ENCODE peak calls at places on chromosomes 2 and 18, in six cellular contexts. One of them, this sample, is unnamed.
A peak's percentile ranks its signal among the peaks of the same experiment; 100 is the strongest.

GRCh38 chr2:36385603-36386002 is 30.0 kb downstream of the CRIM1 start:
- DNase-seq in Daoy: no peak
- DNase-seq in cardiac fibroblast: no peak
- DNase-seq in stimulated activated CD8-positive, alpha-beta memory T cell treated with anti-CD3 and anti-CD28 coated beads, Interleukin-7, amount 100 ng/mL, for 48 hours: no peak
- DNase-seq in GM18507: no peak
- DNase-seq in NCI-H774: no peak
- DNase-seq in this sample: no peak

GRCh38 chr2:11528228-11528627 is 5.6 kb upstream of the GREB1 start:
- DNase-seq in Daoy: no peak
- DNase-seq in cardiac fibroblast: no peak
- DNase-seq in stimulated activated CD8-positive, alpha-beta memory T cell treated with anti-CD3 and anti-CD28 coated beads, Interleukin-7, amount 100 ng/mL, for 48 hours: no peak
- DNase-seq in GM18507: no peak
- DNase-seq in NCI-H774: no peak
- DNase-seq in this sample: no peak

GRCh38 chr2:68995911-68996310 is 17.1 kb upstream of the ANTXR1 start:
- DNase-seq in Daoy: no peak
- DNase-seq in cardiac fibroblast: no peak
- DNase-seq in stimulated activated CD8-positive, alpha-beta memory T cell treated with anti-CD3 and anti-CD28 coated beads, Interleukin-7, amount 100 ng/mL, for 48 hours: no peak
- DNase-seq in GM18507: no peak
- DNase-seq in NCI-H774: no peak
- DNase-seq in this sample: no peak

GRCh38 chr2:129565710-129566109 is 413.8 kb upstream of the RAB6C start:
- DNase-seq in Daoy: no peak
- DNase-seq in cardiac fibroblast: no peak
- DNase-seq in stimulated activated CD8-positive, alpha-beta memory T cell treated with anti-CD3 and anti-CD28 coated beads, Interleukin-7, amount 100 ng/mL, for 48 hours: no peak
- DNase-seq in GM18507: no peak
- DNase-seq in NCI-H774: no peak
- DNase-seq in this sample: no peak

GRCh38 chr18:68121826-68122225 is 593.1 kb downstream of the TMX3 start:
- DNase-seq in Daoy: no peak
- DNase-seq in cardiac fibroblast: peak; percentile 30
- DNase-seq in stimulated activated CD8-positive, alpha-beta memory T cell treated with anti-CD3 and anti-CD28 coated beads, Interleukin-7, amount 100 ng/mL, for 48 hours: no peak
- DNase-seq in GM18507: no peak
- DNase-seq in NCI-H774: no peak
- DNase-seq in this sample: peak; percentile 40

GRCh38 chr2:13000644-13001375 is 284.1 kb downstream of the TRIB2 start:
- DNase-seq in Daoy: no peak
- DNase-seq in cardiac fibroblast: peak; percentile 63
- DNase-seq in stimulated activated CD8-positive, alpha-beta memory T cell treated with anti-CD3 and anti-CD28 coated beads, Interleukin-7, amount 100 ng/mL, for 48 hours: no peak
- DNase-seq in GM18507: no peak
- DNase-seq in NCI-H774: no peak
- DNase-seq in this sample: no peak

GRCh38 chr2:40204268-40204667 is 247.6 kb downstream of the SLC8A1 start:
- DNase-seq in Daoy: no peak
- DNase-seq in cardiac fibroblast: peak; percentile 11
- DNase-seq in stimulated activated CD8-positive, alpha-beta memory T cell treated with anti-CD3 and anti-CD28 coated beads, Interleukin-7, amount 100 ng/mL, for 48 hours: no peak
- DNase-seq in GM18507: no peak
- DNase-seq in NCI-H774: no peak
- DNase-seq in this sample: no peak

GRCh38 chr2:189210250-189211075 is 30.9 kb upstream of the COL5A2 start:
- DNase-seq in Daoy: peak; percentile 83
- DNase-seq in cardiac fibroblast: peak; percentile 95
- DNase-seq in stimulated activated CD8-positive, alpha-beta memory T cell treated with anti-CD3 and anti-CD28 coated beads, Interleukin-7, amount 100 ng/mL, for 48 hours: no peak
- DNase-seq in GM18507: no peak
- DNase-seq in NCI-H774: no peak
- DNase-seq in this sample: peak; percentile 90

GRCh38 chr2:20582600-20583221 is 68.2 kb downstream of the HS1BP3 start:
- DNase-seq in Daoy: no peak
- DNase-seq in cardiac fibroblast: no peak
- DNase-seq in stimulated activated CD8-positive, alpha-beta memory T cell treated with anti-CD3 and anti-CD28 coated beads, Interleukin-7, amount 100 ng/mL, for 48 hours: no peak
- DNase-seq in GM18507: no peak
- DNase-seq in NCI-H774: no peak
- DNase-seq in this sample: no peak

GRCh38 chr18:68781224-68781623 is 16.7 kb upstream of the CCDC102B start:
- DNase-seq in Daoy: no peak
- DNase-seq in cardiac fibroblast: no peak
- DNase-seq in stimulated activated CD8-positive, alpha-beta memory T cell treated with anti-CD3 and anti-CD28 coated beads, Interleukin-7, amount 100 ng/mL, for 48 hours: no peak
- DNase-seq in GM18507: no peak
- DNase-seq in NCI-H774: no peak
- DNase-seq in this sample: no peak

GRCh38 chr2:73593676-73594075 is 48.5 kb downstream of the NAT8 start:
- DNase-seq in Daoy: no peak
- DNase-seq in cardiac fibroblast: no peak
- DNase-seq in stimulated activated CD8-positive, alpha-beta memory T cell treated with anti-CD3 and anti-CD28 coated beads, Interleukin-7, amount 100 ng/mL, for 48 hours: no peak
- DNase-seq in GM18507: no peak
- DNase-seq in NCI-H774: no peak
- DNase-seq in this sample: no peak

GRCh38 chr2:95531254-95531771 is 46.8 kb upstream of the TRIM43B start:
- DNase-seq in Daoy: no peak
- DNase-seq in cardiac fibroblast: no peak
- DNase-seq in stimulated activated CD8-positive, alpha-beta memory T cell treated with anti-CD3 and anti-CD28 coated beads, Interleukin-7, amount 100 ng/mL, for 48 hours: no peak
- DNase-seq in GM18507: no peak
- DNase-seq in NCI-H774: no peak
- DNase-seq in this sample: no peak

This sample was measured in mammary epithelial cell.